ENCODE peak calls at places on chromosomes 6 and 20, in five cellular contexts. V is nephron progenitor cell; P is T-cell; O is amniotic stem cell; C is naive thymus-derived CD8-positive, alpha-beta T cell. N is an unnamed sample.

GRCh38 chr6:84150680-84151079 is 76.8 kb downstream of the CEP162 start:
- DNase-seq in P (no peak), O (no peak), C (no peak), V (no peak), N (no peak)

GRCh38 chr6:12530345-12530744 is 186.2 kb upstream of the PHACTR1 start:
- DNase-seq in P (no peak), C (no peak), V (no peak), O (no peak), N (no peak)

GRCh38 chr6:5063617-5064016 is 21.5 kb upstream of the PPP1R3G start:
- DNase-seq in O (no peak), V (no peak), C (no peak), P (no peak), N (no peak)

GRCh38 chr20:50172347-50173013 is 18.1 kb upstream of the CEBPB start:
- DNase-seq in C (no peak), O (no peak), P (no peak), V (peak; percentile 89), N (peak; percentile 98)

GRCh38 chr20:63509088-63509564 is 10.2 kb upstream of the EEF1A2 start:
- DNase-seq in O (no peak), C (no peak), V (no peak), P (no peak), N (no peak)

GRCh38 chr6:149856256-149856994 is 7.7 kb downstream of the LRP11 start:
- DNase-seq in C (no peak), V (no peak), O (no peak), P (no peak), N (no peak)

GRCh38 chr20:3818155-3819151 is 1.9 kb upstream of the AP5S1 start:
- DNase-seq in C (no peak), O (peak; percentile 86), V (peak; percentile 68), P (no peak), N (peak; percentile 85)

GRCh38 chr6:79841577-79842381 is 105.6 kb downstream of the ELOVL4 start:
- DNase-seq in C (no peak), V (no peak), P (no peak), O (no peak), N (no peak)

GRCh38 chr6:5787054-5787720 is 219.5 kb downstream of the NRN1 start:
- DNase-seq in P (no peak), V (no peak), O (no peak), C (no peak), N (no peak)

GRCh38 chr20:16007164-16007563 is 566.1 kb downstream of the KIF16B start:
- DNase-seq in P (no peak), C (no peak), V (no peak), O (no peak), N (no peak)

GRCh38 chr6:80733645-80734044 is 627.2 kb downstream of the BCKDHB start:
- DNase-seq in V (no peak), C (no peak), O (no peak), P (no peak), N (no peak)

GRCh38 chr20:49409302-49409969 is 73.0 kb downstream of the KCNB1 start:
- DNase-seq in C (no peak), O (no peak), P (no peak), V (no peak), N (no peak)

GRCh38 chr6:77561768-77562314 is 91.0 kb upstream of the MEI4 start:
- DNase-seq in V (no peak), P (no peak), C (no peak), O (no peak), N (no peak)

GRCh38 chr6:160858886-160859285 is 132.7 kb upstream of the MAP3K4 start:
- DNase-seq in O (no peak), P (no peak), C (no peak), V (no peak), N (no peak)

GRCh38 chr6:148557796-148558457 is 188.9 kb upstream of the UST start:
- DNase-seq in O (no peak), C (no peak), P (no peak), V (no peak), N (no peak)

GRCh38 chr6:153099636-153100035 is 31.4 kb downstream of the RGS17 start:
- DNase-seq in V (no peak), O (no peak), C (no peak), P (no peak), N (no peak)

GRCh38 chr6:26532699-26533523 is 5.3 kb upstream of the HMGN4 start:
- DNase-seq in V (peak; percentile 92), C (peak; percentile 82), P (peak; percentile 73), O (peak; percentile 76), N (peak; percentile 80)

GRCh38 chr6:117384659-117385058 is 41.1 kb downstream of the ROS1 start:
- DNase-seq in O (no peak), V (no peak), P (no peak), C (no peak), N (no peak)

GRCh38 chr6:144528605-144529425 is 243.7 kb downstream of the UTRN start:
- DNase-seq in P (no peak), V (peak; percentile 16), O (no peak), C (no peak), N (no peak)

GRCh38 chr20:62818592-62819493 is 2.0 kb downstream of the COL9A3 start:
- DNase-seq in P (no peak), V (peak; percentile 47), C (no peak), O (no peak), N (peak; percentile 82)

GRCh38 chr20:420721-421574 is 12.8 kb downstream of the RBCK1 start:
- DNase-seq in V (no peak), O (no peak), C (no peak), P (no peak), N (peak; percentile 87)

GRCh38 chr6:136608991-136609390 is 58.8 kb upstream of the MAP7 start:
- DNase-seq in C (no peak), O (peak; percentile 27), P (no peak), V (no peak), N (no peak)

GRCh38 chr20:8393356-8393755 is 261.3 kb downstream of the PLCB1 start:
- DNase-seq in P (no peak), C (no peak), V (no peak), O (no peak), N (no peak)

GRCh38 chr6:38178584-38178886 is 359.0 kb downstream of the ZFAND3 start:
- DNase-seq in P (no peak), O (no peak), C (no peak), V (no peak), N (peak; percentile 52)

GRCh38 chr6:116352515-116353471 is 18.0 kb upstream of the DSE start:
- DNase-seq in V (no peak), O (no peak), P (no peak), C (no peak), N (no peak)

GRCh38 chr6:19723533-19723932 is 113.6 kb upstream of the ID4 start:
- DNase-seq in P (no peak), O (peak; percentile 16), C (no peak), V (no peak), N (no peak)

GRCh38 chr20:43799150-43799711 is 72.4 kb upstream of the GTSF1L start:
- DNase-seq in O (no peak), P (no peak), V (no peak), C (no peak), N (no peak)

GRCh38 chr6:142088858-142089216 is 43.9 kb upstream of the GJE1 start:
- DNase-seq in P (no peak), C (no peak), V (peak; percentile 36), O (no peak), N (peak; percentile 22)

GRCh38 chr20:32524871-32525501 is 60.1 kb downstream of the NOL4L start:
- DNase-seq in P (no peak), O (no peak), C (no peak), V (no peak), N (no peak)

GRCh38 chr6:11200356-11200755 is 32.1 kb downstream of the NEDD9 start:
- DNase-seq in P (no peak), V (no peak), C (no peak), O (no peak), N (no peak)